ENCODE peak calls at places on chromosomes 6 and 20, in nine cellular contexts. J, M, A, R, U, Z, O, S and X are unnamed samples.

GRCh38 chr20:62701161-62702007 is 7.3 kb upstream of the NTSR1 start:
- DNase-seq in J (no peak), M (no peak), A (no peak), R (no peak), U (no peak), Z (no peak), O (no peak), S (peak; percentile 76), X (no peak)

GRCh38 chr6:98308564-98308963 is 525.8 kb upstream of the POU3F2 start:
- DNase-seq in J (no peak), M (no peak), A (no peak), R (no peak), U (no peak), Z (no peak), O (no peak), S (no peak), X (peak; percentile 45)

GRCh38 chr6:14211596-14211961 is 94.0 kb downstream of the CD83 start:
- DNase-seq in J (peak; percentile 43), M (peak; percentile 70), A (peak; percentile 71), R (peak; percentile 34), U (peak; percentile 80), Z (no peak), O (no peak), S (peak; percentile 83), X (no peak)

GRCh38 chr20:33656783-33657703 is 5.1 kb upstream of the C20orf144 start:
- DNase-seq in J (no peak), M (no peak), A (no peak), R (no peak), U (no peak), Z (no peak), O (no peak), S (peak; percentile 37), X (no peak)

GRCh38 chr6:73207221-73207837 is 18.0 kb downstream of the KHDC1L start:
- DNase-seq in J (no peak), M (no peak), A (no peak), R (no peak), U (no peak), Z (no peak), O (no peak), S (no peak), X (no peak)

GRCh38 chr6:47157063-47157462 is 114.9 kb upstream of the ADGRF1 start:
- DNase-seq in J (no peak), M (no peak), A (no peak), R (no peak), U (no peak), Z (no peak), O (no peak), S (no peak), X (no peak)

GRCh38 chr6:148367418-148368024 is 24.9 kb downstream of the SASH1 start:
- DNase-seq in J (peak; percentile 38), M (peak; percentile 42), A (peak; percentile 85), R (no peak), U (no peak), Z (no peak), O (peak; percentile 72), S (no peak), X (no peak)

GRCh38 chr6:93123585-93123984 is 295.8 kb downstream of the EPHA7 start:
- DNase-seq in J (no peak), M (peak; percentile 51), A (no peak), R (no peak), U (no peak), Z (no peak), O (no peak), S (no peak), X (no peak)

GRCh38 chr6:81937296-81937937 is 184.9 kb upstream of the TENT5A start:
- DNase-seq in J (no peak), M (no peak), A (no peak), R (no peak), U (no peak), Z (no peak), O (no peak), S (no peak), X (no peak)

GRCh38 chr6:50305660-50306059 is 255.9 kb upstream of the DEFB112 start:
- DNase-seq in J (no peak), M (no peak), A (no peak), R (no peak), U (no peak), Z (no peak), O (no peak), S (no peak), X (no peak)

GRCh38 chr6:75275067-75275466 is 9.5 kb downstream of the TMEM30A start:
- DNase-seq in J (no peak), M (no peak), A (no peak), R (no peak), U (no peak), Z (no peak), O (no peak), S (no peak), X (no peak)

GRCh38 chr6:37987008-37987407 is 167.5 kb downstream of the ZFAND3 start:
- DNase-seq in J (no peak), M (no peak), A (no peak), R (no peak), U (no peak), Z (no peak), O (no peak), S (no peak), X (no peak)

GRCh38 chr6:111428803-111429202 is 54.2 kb downstream of the REV3L start:
- DNase-seq in J (no peak), M (no peak), A (no peak), R (no peak), U (no peak), Z (no peak), O (no peak), S (no peak), X (no peak)

GRCh38 chr6:156655267-156655918 is 121.8 kb upstream of the ARID1B start:
- DNase-seq in J (no peak), M (peak; percentile 43), A (no peak), R (no peak), U (no peak), Z (no peak), O (no peak), S (no peak), X (no peak)

GRCh38 chr20:48578397-48579098 is 249.3 kb downstream of the PREX1 start:
- DNase-seq in J (no peak), M (no peak), A (no peak), R (no peak), U (no peak), Z (no peak), O (peak; percentile 10), S (no peak), X (no peak)

GRCh38 chr20:57398231-57398821 is 7.1 kb downstream of the RBM38 start:
- DNase-seq in J (peak; percentile 60), M (no peak), A (peak; percentile 66), R (peak; percentile 65), U (no peak), Z (peak; percentile 83), O (no peak), S (peak; percentile 80), X (no peak)

GRCh38 chr6:102474041-102474807 is 1080.7 kb downstream of the GRIK2 start:
- DNase-seq in J (no peak), M (no peak), A (no peak), R (no peak), U (no peak), Z (no peak), O (no peak), S (no peak), X (no peak)

GRCh38 chr6:63888416-63888815 is 252.8 kb downstream of the PHF3 start:
- DNase-seq in J (no peak), M (no peak), A (no peak), R (no peak), U (no peak), Z (no peak), O (no peak), S (no peak), X (no peak)

GRCh38 chr6:122772724-122773123 is 6.8 kb upstream of the FABP7 start:
- DNase-seq in J (no peak), M (no peak), A (no peak), R (no peak), U (no peak), Z (no peak), O (no peak), S (no peak), X (no peak)

GRCh38 chr6:17923401-17923863 is 64.0 kb downstream of the KIF13A start:
- DNase-seq in J (no peak), M (no peak), A (no peak), R (no peak), U (no peak), Z (no peak), O (no peak), S (no peak), X (no peak)
- H3K27ac ChIP-seq in J (no peak overlapping the region), M (peak overlapping the region; percentile 4), A (peak overlapping the region; percentile 93), R (no peak overlapping the region), U (peak overlapping the region; percentile 89), Z (no peak overlapping the region), O (peak overlapping the region; percentile 78), S (no peak overlapping the region), X (no peak overlapping the region)

DNA sequence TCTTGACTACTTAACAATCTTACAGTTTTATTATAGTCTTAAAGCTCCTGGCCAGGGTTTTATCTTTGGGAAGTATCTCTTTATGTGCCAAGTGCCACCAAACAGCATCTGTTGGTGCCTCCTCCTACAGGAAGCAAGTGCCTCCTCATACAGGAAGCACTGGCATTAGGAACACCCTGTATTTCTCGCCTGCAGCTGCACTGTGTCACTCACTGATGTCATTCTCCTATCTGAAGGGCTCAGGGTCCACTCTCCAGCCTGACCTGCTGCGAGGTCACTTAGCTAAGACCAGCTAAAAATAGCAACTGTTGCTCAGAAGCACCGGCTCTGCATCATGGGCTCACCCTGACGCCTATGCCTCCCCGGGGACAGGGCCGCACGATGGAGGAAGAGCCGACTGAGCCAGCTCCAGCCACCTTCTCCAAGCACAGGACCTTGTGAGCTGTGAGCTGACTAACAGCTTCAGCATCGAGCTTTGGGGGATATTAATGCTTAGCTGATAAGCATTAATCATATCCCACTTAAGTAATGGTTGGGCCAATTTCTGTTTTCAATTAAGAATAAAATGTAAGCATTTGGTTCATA is 66.3 kb upstream of the CD93 start:
- DNase-seq in J (peak; percentile 73), M (no peak), A (peak; percentile 89), R (no peak), U (peak; percentile 91), Z (no peak), O (no peak), S (peak; percentile 73), X (no peak)
- H3K27ac ChIP-seq in J (peak overlapping the region; percentile 12), M (no peak overlapping the region), A (peak overlapping the region; percentile 80), R (peak overlapping the region; percentile 19), U (peak overlapping the region; percentile 53), Z (no peak overlapping the region), O (no peak overlapping the region), S (no peak overlapping the region), X (no peak overlapping the region)

GRCh38 chr6:135250751-135251356 is 69.7 kb downstream of the MYB start:
- DNase-seq in J (no peak), M (peak; percentile 82), A (no peak), R (no peak), U (no peak), Z (no peak), O (no peak), S (no peak), X (no peak)
- H3K27ac ChIP-seq in J (no peak overlapping the region), M (peak overlapping the region; percentile 87), A (no peak overlapping the region), R (no peak overlapping the region), U (no peak overlapping the region), Z (no peak overlapping the region), O (no peak overlapping the region), S (no peak overlapping the region), X (no peak overlapping the region)

DNA sequence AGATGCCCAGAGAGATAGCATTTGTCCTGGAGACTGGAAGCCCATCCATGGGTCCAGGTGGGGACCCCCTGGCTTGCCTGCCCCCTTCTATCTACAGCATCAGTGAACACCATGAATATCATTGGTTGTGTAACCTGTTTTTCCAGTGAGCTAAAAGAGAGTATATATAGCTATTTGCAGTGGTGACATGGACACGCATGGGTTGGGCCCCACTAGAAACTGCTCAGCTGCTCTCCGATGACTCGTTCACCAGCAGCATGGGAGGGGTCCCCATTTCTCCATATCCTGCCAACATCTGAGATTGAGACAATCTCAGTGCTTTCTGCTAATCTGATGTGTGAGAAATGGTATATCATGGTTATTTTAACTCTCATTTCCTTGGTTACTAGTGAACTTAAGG is 4.0 kb upstream of the ZC3H12D start:
- DNase-seq in J (no peak), M (no peak), A (no peak), R (no peak), U (no peak), Z (no peak), O (no peak), S (no peak), X (no peak)
- H3K27ac ChIP-seq in J (no peak overlapping the region), M (no peak overlapping the region), A (no peak overlapping the region), R (no peak overlapping the region), U (no peak overlapping the region), Z (no peak overlapping the region), O (no peak overlapping the region), S (no peak overlapping the region), X (no peak overlapping the region)